ENCODE peak calls at places on chromosomes 1 and 21, in seven cellular contexts. M is heart left ventricle, S is left lung, P is BJ, Y is ascending aorta, Q is H1, K is breast epithelium. R is an unnamed sample.

GRCh38 chr1:14366361-14367018 is 232.0 kb upstream of the KAZN start:
- DNase-seq in M (peak), Q (peak), P (no peak), S (no peak), Y (no peak), K (no peak), R (no peak)

GRCh38 chr1:203116048-203116810 is 11.3 kb upstream of the ADORA1 start:
- DNase-seq in M (no peak), S (no peak), P (no peak), Q (peak), Y (no peak), K (no peak), R (no peak)

GRCh38 chr21:16534408-16535099 is 804.8 kb downstream of the USP25 start:
- DNase-seq in M (peak), S (peak), Y (peak), K (peak), Q (no peak), P (no peak), R (peak)

GRCh38 chr1:203065191-203065590 is 20.6 kb downstream of the MYOG start:
- DNase-seq in K (no peak), S (no peak), Q (no peak), P (no peak), M (peak), Y (no peak), R (no peak)

GRCh38 chr1:25695066-25695990 is 78.7 kb downstream of the MAN1C1 start:
- DNase-seq in Q (no peak), S (peak), P (peak), K (peak), Y (peak), M (peak), R (no peak)

GRCh38 chr1:116169898-116170297 is 58.7 kb downstream of the MAB21L3 start:
- DNase-seq in K (no peak), P (no peak), Y (no peak), M (no peak), Q (no peak), S (no peak), R (no peak)

GRCh38 chr1:47938556-47938955 is 58.6 kb downstream of the TRABD2B start:
- DNase-seq in S (no peak), Y (no peak), K (no peak), M (no peak), P (no peak), Q (no peak), R (no peak)

GRCh38 chr1:77282187-77282865 is 507 bp downstream of the AK5 start:
- DNase-seq in M (no peak), K (no peak), S (no peak), Q (peak), Y (no peak), P (no peak), R (no peak)

GRCh38 chr1:59592924-59593323 is 221.8 kb upstream of the HOOK1 start:
- DNase-seq in S (no peak), M (no peak), Y (no peak), P (no peak), K (no peak), Q (no peak), R (no peak)

GRCh38 chr21:45439171-45439872 is 34.4 kb downstream of the COL18A1 start:
- DNase-seq in Y (peak), P (peak), K (peak), S (peak), M (peak), Q (peak), R (peak)
- H3K4me3 ChIP-seq in Y (peak), P (peak), K (peak), S (no peak), M (no peak), Q (no peak), R (no peak)

GRCh38 chr21:33063907-33064622 is 5.9 kb upstream of the OLIG1 start:
- DNase-seq in M (no peak), Y (no peak), P (no peak), Q (peak), S (no peak), K (no peak), R (no peak)
- TF ChIP-seq CTCF in M (no peak), Y (no peak), P (no peak), Q (peak), S (no peak), K (no peak), R (no peak)

GRCh38 chr1:54498383-54499096 is 49.5 kb upstream of the ACOT11 start:
- DNase-seq in Y (no peak), K (no peak), M (no peak), S (no peak), Q (no peak), P (no peak), R (no peak)
- H3K4me3 ChIP-seq in Y (peak), K (no peak), M (no peak), S (no peak), Q (peak), P (no peak), R (no peak)

GRCh38 chr1:54109131-54110105 is 43.4 kb downstream of the CDCP2 start:
- DNase-seq in S (no peak), Y (no peak), P (no peak), Q (peak), K (no peak), M (no peak), R (no peak)

GRCh38 chr1:54105736-54106269 is 47.0 kb downstream of the CDCP2 start:
- DNase-seq in S (no peak), K (no peak), Q (peak), M (no peak), P (no peak), Y (no peak), R (no peak)

GRCh38 chr1:54105080-54105479 is 47.7 kb downstream of the CDCP2 start:
- DNase-seq in Y (no peak), M (no peak), S (no peak), Q (peak), K (no peak), P (no peak), R (no peak)

GRCh38 chr1:54108156-54108555 is 44.6 kb downstream of the CDCP2 start:
- DNase-seq in Q (no peak), S (no peak), P (no peak), Y (no peak), M (no peak), K (no peak), R (no peak)

DNA sequence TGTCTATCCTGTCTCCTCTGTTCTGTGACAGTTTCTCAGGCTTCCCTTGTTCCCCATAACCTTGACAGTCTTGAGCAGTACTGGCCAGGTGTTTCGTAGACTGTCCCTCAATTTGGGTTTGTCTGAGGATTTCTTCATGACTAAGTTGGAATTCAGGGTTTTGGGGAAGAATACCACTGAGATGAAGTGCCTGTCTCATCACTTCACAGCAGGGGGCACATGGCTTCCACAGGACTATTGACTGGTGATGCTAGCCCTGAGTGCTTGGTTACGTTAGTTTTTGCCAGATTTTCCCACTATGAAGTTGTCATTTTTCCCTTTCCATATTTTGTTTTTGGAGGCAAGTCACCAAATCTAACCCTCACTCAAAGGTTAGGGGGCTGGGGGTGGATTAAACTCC is 45.7 kb downstream of the CDCP2 start:
- DNase-seq in M (no peak), S (no peak), Q (peak), K (no peak), P (no peak), Y (no peak), R (no peak)
- TF ChIP-seq CTCF in M (no peak), S (no peak), Q (no peak), K (no peak), P (peak), Y (peak), R (no peak)

DNA sequence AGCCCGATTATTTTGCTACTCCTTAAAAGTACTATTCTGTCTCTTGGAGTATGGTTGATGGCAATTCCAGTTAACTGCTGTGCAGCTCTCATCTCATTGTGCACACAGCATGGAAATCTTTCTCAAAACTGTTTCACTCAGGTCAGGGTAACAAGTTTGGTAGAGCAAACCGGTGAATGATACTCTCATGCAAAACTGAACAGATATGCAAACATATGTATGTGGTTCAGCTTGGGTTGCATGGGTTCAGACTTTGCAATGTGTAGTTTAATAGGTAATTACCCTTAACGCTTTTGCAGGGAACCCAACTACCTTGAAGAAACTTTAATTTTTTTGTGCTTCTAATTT is 2.2 kb downstream of the GADD45A start:
- DNase-seq in K (no peak), M (no peak), Q (no peak), S (no peak), P (no peak), Y (no peak), R (no peak)
- H3K4me3 ChIP-seq in K (peak), M (no peak), Q (peak), S (peak), P (peak), Y (peak), R (peak)

GRCh38 chr1:80801691-80802090 is 999.0 kb upstream of the ADGRL2 start:
- DNase-seq in P (no peak), K (no peak), M (no peak), S (no peak), Y (no peak), Q (no peak), R (no peak)

DNA sequence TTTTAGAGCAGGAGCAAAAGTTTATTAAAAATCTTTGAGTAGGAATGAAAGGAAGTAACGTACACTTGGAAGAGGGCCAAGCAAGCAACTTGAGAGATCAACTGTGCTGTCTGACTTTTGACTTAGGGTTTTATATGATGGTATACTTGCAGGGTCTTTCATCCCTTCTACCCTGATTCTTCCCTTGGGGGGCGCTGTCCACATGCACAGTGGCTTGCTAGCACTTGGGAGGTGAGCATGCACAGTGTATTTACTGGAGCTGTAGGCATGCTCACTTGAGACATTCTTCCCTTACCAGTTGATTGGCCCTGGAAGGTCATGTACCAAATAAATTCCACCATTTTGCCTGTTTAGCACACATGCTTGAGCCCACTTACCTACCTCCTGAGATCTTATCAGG is 1001.3 kb upstream of the ADGRL2 start:
- DNase-seq in Q (peak), K (no peak), M (no peak), Y (no peak), P (no peak), S (no peak), R (no peak)
- TF ChIP-seq CTCF in Q (peak), K (no peak), M (no peak), Y (no peak), P (no peak), S (no peak), R (no peak)

R was measured in LNCaP clone FGC.